ENCODE peak calls at places on chromosomes 4 and X, in eight cellular contexts. O, F, M, T, W, B, Y and V are unnamed samples.
A peak's percentile ranks its signal among the peaks of the same experiment; 100 is the strongest.

GRCh38 chrX:100911731-100912130 is 17.0 kb downstream of the XKRX start:
- DNase-seq in M (no peak), W (no peak), B (peak; percentile 14), F (no peak), T (no peak), Y (no peak), O (no peak), V (no peak)

GRCh38 chr4:19177616-19178015 is 1074.1 kb upstream of the SLIT2 start:
- DNase-seq in F (no peak), Y (no peak), W (no peak), M (no peak), T (peak; percentile 7), O (no peak), B (no peak), V (no peak)

GRCh38 chrX:132068405-132068804 is 45.3 kb downstream of the STK26 start:
- DNase-seq in W (no peak), T (no peak), Y (no peak), F (no peak), O (no peak), M (no peak), B (no peak), V (no peak)

GRCh38 chrX:132193872-132194574 is 25.2 kb downstream of the RAP2C start:
- DNase-seq in B (no peak), F (no peak), M (no peak), T (no peak), W (no peak), O (no peak), Y (no peak), V (no peak)

GRCh38 chrX:136819026-136819425 is 38.3 kb upstream of the ARHGEF6 start:
- DNase-seq in O (no peak), T (no peak), M (no peak), B (no peak), W (no peak), Y (no peak), F (no peak), V (no peak)

GRCh38 chrX:34848281-34848680 is 94.3 kb upstream of the FAM47B start:
- DNase-seq in O (no peak), B (no peak), M (no peak), Y (no peak), W (no peak), F (no peak), T (peak; percentile 66), V (no peak)

GRCh38 chrX:39596437-39596836 is 501.3 kb downstream of the BCOR start:
- DNase-seq in F (no peak), B (no peak), M (no peak), T (no peak), W (no peak), O (no peak), Y (no peak), V (no peak)

GRCh38 chr4:158758142-158758541 is 10.7 kb upstream of the FNIP2 start:
- DNase-seq in O (no peak), W (no peak), F (no peak), B (no peak), T (peak; percentile 54), M (no peak), Y (no peak), V (no peak)

GRCh38 chrX:110600745-110601310 is 194.8 kb downstream of the CHRDL1 start:
- DNase-seq in B (peak; percentile 2), M (no peak), O (no peak), Y (peak; percentile 2), T (no peak), F (no peak), W (no peak), V (no peak)

GRCh38 chrX:470686-471085 is 84.0 kb upstream of the PPP2R3B start:
- DNase-seq in M (no peak), T (no peak), Y (no peak), F (no peak), B (no peak), W (no peak), O (no peak), V (no peak)

GRCh38 chr4:84894621-84895020 is 71.9 kb downstream of the WDFY3 start:
- DNase-seq in O (no peak), T (no peak), M (no peak), F (no peak), B (no peak), Y (no peak), W (no peak), V (no peak)

GRCh38 chrX:107970073-107970472 is 12.1 kb downstream of the TEX13B start:
- DNase-seq in O (no peak), Y (peak; percentile 22), B (no peak), M (no peak), T (no peak), F (no peak), W (no peak), V (no peak)

GRCh38 chr4:180674629-180675367 is 1568.4 kb upstream of the TENM3 start:
- DNase-seq in M (no peak), F (no peak), B (peak; percentile 8), O (no peak), Y (no peak), T (no peak), W (no peak), V (no peak)

GRCh38 chrX:643911-644303 is 13.3 kb downstream of the SHOX start:
- DNase-seq in B (no peak), M (peak; percentile 43), F (no peak), Y (no peak), O (no peak), W (no peak), T (no peak), V (no peak)

GRCh38 chr4:184826315-184827266 is 823 bp upstream of the ACSL1 start:
- DNase-seq in T (peak; percentile 16), Y (no peak), B (no peak), O (no peak), F (peak; percentile 35), W (peak; percentile 50), M (peak; percentile 41), V (peak; percentile 59)

GRCh38 chr4:109414938-109415337 is 18.7 kb upstream of the SEC24B start:
- DNase-seq in Y (no peak), B (no peak), M (peak; percentile 50), W (no peak), T (peak; percentile 54), F (no peak), O (no peak), V (no peak)

GRCh38 chrX:3345281-3346081 is 971 bp downstream of the MXRA5 start:
- DNase-seq in M (peak; percentile 71), Y (no peak), F (peak; percentile 25), O (no peak), B (peak; percentile 78), T (no peak), W (peak; percentile 68), V (no peak)

GRCh38 chr4:157810137-157810774 is 362.6 kb downstream of the GASK1B start:
- DNase-seq in M (no peak), O (no peak), F (no peak), W (no peak), T (no peak), B (no peak), Y (no peak), V (no peak)

GRCh38 chr4:169251291-169252235 is 19.2 kb downstream of the SH3RF1 start:
- DNase-seq in M (peak; percentile 90), W (no peak), Y (no peak), F (no peak), O (no peak), B (peak; percentile 92), T (no peak), V (no peak)

GRCh38 chrX:40495659-40496058 is 85.1 kb upstream of the ATP6AP2 start:
- DNase-seq in M (no peak), T (no peak), O (no peak), W (no peak), Y (no peak), B (no peak), F (no peak), V (no peak)

GRCh38 chr4:7070729-7071511 is 3.1 kb upstream of the GRPEL1 start:
- DNase-seq in O (peak; percentile 46), Y (peak; percentile 71), M (peak; percentile 93), W (peak; percentile 82), T (peak; percentile 54), B (peak; percentile 88), F (peak; percentile 77), V (peak; percentile 77)

GRCh38 chr4:145484240-145484846 is 2.7 kb downstream of the SMAD1 start:
- DNase-seq in O (no peak), M (no peak), T (no peak), Y (no peak), W (no peak), F (no peak), B (no peak), V (no peak)

GRCh38 chrX:47169273-47169672 is 24.3 kb downstream of the RBM10 start:
- DNase-seq in B (no peak), M (no peak), W (no peak), T (no peak), Y (no peak), O (no peak), F (peak; percentile 9), V (no peak)

GRCh38 chr4:54224960-54225670 is 4.0 kb upstream of the PDGFRA start:
- DNase-seq in F (peak; percentile 42), B (peak; percentile 31), M (peak; percentile 35), T (no peak), Y (no peak), O (no peak), W (no peak), V (no peak)

GRCh38 chr4:175453456-175453855 is 358.6 kb downstream of the GPM6A start:
- DNase-seq in M (no peak), T (no peak), B (peak; percentile 34), F (no peak), W (no peak), O (no peak), Y (no peak), V (no peak)

DNA sequence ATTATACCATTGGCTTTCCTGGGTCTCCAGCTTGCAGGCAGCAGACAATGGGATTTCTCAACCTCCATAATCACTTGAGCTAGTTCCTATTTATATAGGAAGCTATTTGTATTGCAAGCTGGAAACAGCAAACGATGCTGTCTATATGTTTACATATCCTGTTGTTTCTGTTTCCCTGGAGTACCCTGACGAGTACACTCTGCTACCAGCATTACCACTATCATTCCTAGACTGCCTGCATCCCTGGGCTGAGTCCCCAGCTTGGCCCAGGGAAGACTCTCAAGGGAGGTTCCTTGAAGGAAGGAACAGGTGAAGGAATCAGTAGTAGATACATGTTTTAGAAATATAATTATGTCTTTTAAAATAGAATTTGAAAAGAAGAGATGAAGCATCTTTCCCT is 81.4 kb downstream of the EVC2 start:
- DNase-seq in W (no peak), B (no peak), Y (no peak), T (no peak), O (no peak), M (no peak), F (no peak), V (no peak)
- H3K36me3 ChIP-seq in W (no peaks in the 10 kb centered on the region), B (peaks cover 3% of the 10 kb centered on the region), Y (peaks cover 92% of the 10 kb centered on the region), T (peaks cover 43% of the 10 kb centered on the region), O (peaks cover 68% of the 10 kb centered on the region), M (peaks cover 4% of the 10 kb centered on the region), F (no peaks in the 10 kb centered on the region), V (no peaks in the 10 kb centered on the region)

GRCh38 chr4:1984406-1985191 is 24.2 kb downstream of the NELFA start:
- DNase-seq in O (no peak), M (no peak), W (no peak), F (no peak), Y (no peak), B (no peak), T (no peak), V (no peak)
- H3K36me3 ChIP-seq in O (peaks cover 66% of the 10 kb centered on the region), M (no peaks in the 10 kb centered on the region), W (peaks cover 10% of the 10 kb centered on the region), F (no peaks in the 10 kb centered on the region), Y (peaks cover 99% of the 10 kb centered on the region), B (peaks cover 10% of the 10 kb centered on the region), T (peaks cover 80% of the 10 kb centered on the region), V (peaks cover 79% of the 10 kb centered on the region)

GRCh38 chr4:3202836-3203820 is 45.8 kb upstream of the MSANTD1 start:
- DNase-seq in O (no peak), W (no peak), F (peak; percentile 42), T (no peak), M (no peak), B (no peak), Y (no peak), V (no peak)
- H3K36me3 ChIP-seq in O (peaks cover 24% of the 10 kb centered on the region), W (no peaks in the 10 kb centered on the region), F (no peaks in the 10 kb centered on the region), T (peaks cover 15% of the 10 kb centered on the region), M (peaks cover 35% of the 10 kb centered on the region), B (peaks cover 5% of the 10 kb centered on the region), Y (peaks cover 62% of the 10 kb centered on the region), V (peaks cover 23% of the 10 kb centered on the region)

GRCh38 chr4:113495790-113496189 is 265.7 kb downstream of the CAMK2D start:
- DNase-seq in B (no peak), M (no peak), Y (no peak), F (no peak), W (no peak), O (no peak), T (no peak), V (no peak)
- H3K36me3 ChIP-seq in B (peaks cover 2% of the 10 kb centered on the region), M (peaks cover 4% of the 10 kb centered on the region), Y (peaks cover 7% of the 10 kb centered on the region), F (no peaks in the 10 kb centered on the region), W (no peaks in the 10 kb centered on the region), O (no peaks in the 10 kb centered on the region), T (peaks cover 11% of the 10 kb centered on the region), V (peaks cover 43% of the 10 kb centered on the region)